ENCODE peak calls at places on chromosomes 11 and 22, in five cellular contexts. A, K, Y, Z and E are unnamed samples.
A peak's percentile ranks its signal among the peaks of the same experiment; 100 is the strongest.

GRCh38 chr11:108873938-108874337 is 209.1 kb downstream of the DDX10 start:
- DNase-seq in A (no peak), K (no peak), Y (no peak), Z (no peak), E (no peak)

GRCh38 chr22:37050913-37051628 is 471 bp upstream of the KCTD17 start:
- DNase-seq in A (no peak), K (no peak), Y (no peak), Z (no peak), E (no peak)

GRCh38 chr11:11451501-11452005 is 98.5 kb upstream of the CSNK2A3 start:
- DNase-seq in A (peak; percentile 56), K (no peak), Y (no peak), Z (peak; percentile 51), E (no peak)

GRCh38 chr11:118339281-118340045 is 3.0 kb downstream of the CD3D start:
- DNase-seq in A (no peak), K (no peak), Y (no peak), Z (no peak), E (no peak)

GRCh38 chr11:106051103-106051502 is 26.0 kb downstream of the KBTBD3 start:
- DNase-seq in A (no peak), K (no peak), Y (no peak), Z (no peak), E (no peak)

GRCh38 chr11:3091846-3092602 is 34.8 kb upstream of the CARS1 start:
- DNase-seq in A (peak; percentile 19), K (no peak), Y (peak; percentile 24), Z (peak; percentile 92), E (peak; percentile 93)

GRCh38 chr22:43921361-43921760 is 2.2 kb upstream of the PNPLA3 start:
- DNase-seq in A (no peak), K (peak; percentile 32), Y (no peak), Z (no peak), E (no peak)

GRCh38 chr22:29690481-29690880 is 29.3 kb upstream of the CABP7 start:
- DNase-seq in A (no peak), K (no peak), Y (no peak), Z (no peak), E (no peak)

GRCh38 chr11:35986958-35987357 is 43.1 kb downstream of the LDLRAD3 start:
- DNase-seq in A (no peak), K (no peak), Y (no peak), Z (no peak), E (no peak)

GRCh38 chr22:27542602-27543001 is 259.0 kb downstream of the MN1 start:
- DNase-seq in A (no peak), K (no peak), Y (peak; percentile 16), Z (no peak), E (no peak)

GRCh38 chr11:66877585-66877984 is 20.7 kb downstream of the LRFN4 start:
- DNase-seq in A (no peak), K (no peak), Y (no peak), Z (no peak), E (no peak)

GRCh38 chr11:45095691-45096010 is 50.8 kb upstream of the PRDM11 start:
- DNase-seq in A (no peak), K (no peak), Y (no peak), Z (no peak), E (no peak)